ENCODE peak calls at places on chromosome 6, in nine cellular contexts. One of them, this sample, is unnamed.

GRCh38 chr6:40972814-40973213 is 66.2 kb downstream of the UNC5CL start:
- DNase-seq in fibroblast of mammary gland: no peak
- DNase-seq in ovary: no peak
- DNase-seq in neural crest cell: no peak
- DNase-seq in GM12878: no peak
- DNase-seq in RWPE1: no peak
- DNase-seq in adrenal gland: no peak
- DNase-seq in ascending aorta: no peak
- DNase-seq in GM20000: no peak
- DNase-seq in this sample: no peak

GRCh38 chr6:137728386-137729349 is 138.4 kb upstream of the TNFAIP3 start:
- DNase-seq in ovary: no peak
- DNase-seq in adrenal gland: peak
- DNase-seq in ascending aorta: no peak
- DNase-seq in RWPE1: peak
- DNase-seq in GM20000: no peak
- DNase-seq in fibroblast of mammary gland: peak
- DNase-seq in neural crest cell: no peak
- DNase-seq in GM12878: no peak
- DNase-seq in this sample: no peak

GRCh38 chr6:20119446-20119845 is 92.8 kb downstream of the MBOAT1 start:
- DNase-seq in ascending aorta: no peak
- DNase-seq in GM12878: no peak
- DNase-seq in fibroblast of mammary gland: no peak
- DNase-seq in neural crest cell: no peak
- DNase-seq in GM20000: no peak
- DNase-seq in ovary: no peak
- DNase-seq in adrenal gland: no peak
- DNase-seq in RWPE1: no peak
- DNase-seq in this sample: no peak

GRCh38 chr6:129498950-129499870 is 210.8 kb downstream of the ARHGAP18 start:
- DNase-seq in GM12878: no peak
- DNase-seq in fibroblast of mammary gland: peak
- DNase-seq in ascending aorta: no peak
- DNase-seq in ovary: no peak
- DNase-seq in RWPE1: peak
- DNase-seq in adrenal gland: no peak
- DNase-seq in GM20000: peak
- DNase-seq in neural crest cell: no peak
- DNase-seq in this sample: no peak

GRCh38 chr6:23611776-23612381 is 514.1 kb upstream of the NRSN1 start:
- DNase-seq in RWPE1: no peak
- DNase-seq in fibroblast of mammary gland: no peak
- DNase-seq in GM20000: no peak
- DNase-seq in GM12878: no peak
- DNase-seq in adrenal gland: no peak
- DNase-seq in neural crest cell: no peak
- DNase-seq in ovary: no peak
- DNase-seq in ascending aorta: no peak
- DNase-seq in this sample: no peak

GRCh38 chr6:157134402-157135074 is 188.8 kb downstream of the TMEM242 start:
- DNase-seq in RWPE1: no peak
- DNase-seq in GM12878: no peak
- DNase-seq in adrenal gland: no peak
- DNase-seq in fibroblast of mammary gland: no peak
- DNase-seq in ovary: no peak
- DNase-seq in ascending aorta: no peak
- DNase-seq in GM20000: no peak
- DNase-seq in neural crest cell: no peak
- DNase-seq in this sample: no peak

GRCh38 chr6:4774715-4775590 is 1.3 kb upstream of the CDYL start:
- DNase-seq in fibroblast of mammary gland: no peak
- DNase-seq in GM12878: no peak
- DNase-seq in ascending aorta: no peak
- DNase-seq in GM20000: no peak
- DNase-seq in neural crest cell: peak
- DNase-seq in ovary: no peak
- DNase-seq in RWPE1: no peak
- DNase-seq in adrenal gland: peak
- DNase-seq in this sample: peak

GRCh38 chr6:156336096-156336495 is 441.1 kb upstream of the ARID1B start:
- DNase-seq in RWPE1: no peak
- DNase-seq in fibroblast of mammary gland: no peak
- DNase-seq in neural crest cell: no peak
- DNase-seq in ascending aorta: no peak
- DNase-seq in GM20000: no peak
- DNase-seq in adrenal gland: no peak
- DNase-seq in GM12878: no peak
- DNase-seq in ovary: no peak
- DNase-seq in this sample: no peak

GRCh38 chr6:67886840-67887292 is 748.2 kb upstream of the ADGRB3 start:
- DNase-seq in ovary: no peak
- DNase-seq in RWPE1: no peak
- DNase-seq in GM12878: no peak
- DNase-seq in fibroblast of mammary gland: no peak
- DNase-seq in ascending aorta: no peak
- DNase-seq in GM20000: no peak
- DNase-seq in neural crest cell: no peak
- DNase-seq in adrenal gland: no peak
- DNase-seq in this sample: no peak

GRCh38 chr6:25392372-25392771 is 113.2 kb downstream of the CARMIL1 start:
- DNase-seq in fibroblast of mammary gland: peak
- DNase-seq in ovary: no peak
- DNase-seq in RWPE1: no peak
- DNase-seq in neural crest cell: no peak
- DNase-seq in ascending aorta: no peak
- DNase-seq in adrenal gland: no peak
- DNase-seq in GM12878: no peak
- DNase-seq in GM20000: no peak
- DNase-seq in this sample: no peak

GRCh38 chr6:124373386-124373785 is 569.7 kb downstream of the NKAIN2 start:
- DNase-seq in ovary: no peak
- DNase-seq in RWPE1: no peak
- DNase-seq in GM12878: no peak
- DNase-seq in fibroblast of mammary gland: no peak
- DNase-seq in adrenal gland: no peak
- DNase-seq in ascending aorta: no peak
- DNase-seq in GM20000: no peak
- DNase-seq in neural crest cell: no peak
- DNase-seq in this sample: no peak

GRCh38 chr6:6243846-6244245 is 76.6 kb downstream of the F13A1 start:
- DNase-seq in RWPE1: no peak
- DNase-seq in ovary: no peak
- DNase-seq in ascending aorta: no peak
- DNase-seq in GM12878: no peak
- DNase-seq in neural crest cell: no peak
- DNase-seq in adrenal gland: no peak
- DNase-seq in fibroblast of mammary gland: no peak
- DNase-seq in GM20000: no peak
- DNase-seq in this sample: no peak

GRCh38 chr6:12228447-12229146 is 61.6 kb upstream of the EDN1 start:
- DNase-seq in ascending aorta: no peak
- DNase-seq in GM12878: no peak
- DNase-seq in RWPE1: no peak
- DNase-seq in neural crest cell: no peak
- DNase-seq in adrenal gland: no peak
- DNase-seq in fibroblast of mammary gland: no peak
- DNase-seq in GM20000: no peak
- DNase-seq in ovary: no peak
- DNase-seq in this sample: no peak

GRCh38 chr6:136600818-136601217 is 50.6 kb upstream of the MAP7 start:
- DNase-seq in RWPE1: no peak
- DNase-seq in ascending aorta: no peak
- DNase-seq in GM20000: no peak
- DNase-seq in adrenal gland: no peak
- DNase-seq in ovary: no peak
- DNase-seq in GM12878: no peak
- DNase-seq in neural crest cell: no peak
- DNase-seq in fibroblast of mammary gland: no peak
- DNase-seq in this sample: no peak

GRCh38 chr6:159110013-159110412 is 59.2 kb upstream of the FNDC1 start:
- DNase-seq in GM20000: no peak
- DNase-seq in neural crest cell: peak
- DNase-seq in RWPE1: no peak
- DNase-seq in ovary: no peak
- DNase-seq in adrenal gland: no peak
- DNase-seq in fibroblast of mammary gland: peak
- DNase-seq in ascending aorta: no peak
- DNase-seq in GM12878: no peak
- DNase-seq in this sample: no peak

GRCh38 chr6:99790679-99791078 is 184.0 kb downstream of the PRDM13 start:
- DNase-seq in neural crest cell: no peak
- DNase-seq in GM20000: no peak
- DNase-seq in adrenal gland: no peak
- DNase-seq in ovary: no peak
- DNase-seq in fibroblast of mammary gland: no peak
- DNase-seq in ascending aorta: no peak
- DNase-seq in RWPE1: peak
- DNase-seq in GM12878: no peak
- DNase-seq in this sample: no peak
- TF ChIP-seq CTCF in neural crest cell: peak
- TF ChIP-seq CTCF in GM20000: no peak
- TF ChIP-seq CTCF in adrenal gland: no peak
- TF ChIP-seq CTCF in ovary: no peak
- TF ChIP-seq CTCF in fibroblast of mammary gland: peak
- TF ChIP-seq CTCF in ascending aorta: no peak
- TF ChIP-seq CTCF in RWPE1: peak
- TF ChIP-seq CTCF in GM12878: no peak
- TF ChIP-seq CTCF in this sample: no peak

DNA sequence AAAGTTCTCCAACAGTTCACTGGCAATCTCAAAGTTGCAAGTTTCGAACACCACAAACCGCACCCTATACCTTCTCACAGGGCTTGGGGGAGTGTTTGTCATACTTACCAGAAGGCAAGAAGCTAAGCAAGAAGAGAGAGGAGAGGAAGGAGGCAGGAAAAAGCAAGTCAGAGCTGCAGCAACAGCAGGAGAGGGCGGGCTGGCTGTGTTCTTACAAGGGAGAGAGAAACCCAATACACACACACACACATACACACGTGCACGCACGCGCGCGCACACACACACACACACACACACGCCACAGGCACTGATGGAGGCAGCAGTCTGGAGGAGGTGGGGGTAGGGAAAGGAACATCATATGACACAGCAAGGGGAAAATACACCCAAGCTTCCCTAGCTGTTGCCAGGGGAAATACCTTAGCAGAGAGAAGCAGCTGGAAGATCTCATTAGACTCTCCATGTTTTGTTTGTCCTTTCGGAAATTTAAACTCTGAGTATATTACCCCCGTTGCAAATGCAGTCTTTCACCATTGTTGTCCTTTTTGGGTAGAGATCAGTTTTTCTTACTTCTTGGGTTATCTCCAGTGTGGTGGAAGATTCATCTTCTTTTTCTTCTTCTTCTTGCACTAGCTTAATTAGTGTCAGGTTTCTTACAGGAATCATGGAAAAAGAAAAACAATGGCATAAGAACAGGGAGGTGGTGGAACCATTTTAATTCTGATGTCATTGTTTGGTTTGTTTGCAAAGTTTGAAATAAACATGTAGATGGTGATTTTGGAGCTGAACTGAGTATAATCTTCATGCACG is at the start of gene TXLNB:
- DNase-seq in ascending aorta: peak
- DNase-seq in GM20000: peak
- DNase-seq in adrenal gland: peak
- DNase-seq in RWPE1: no peak
- DNase-seq in GM12878: peak
- DNase-seq in fibroblast of mammary gland: peak
- DNase-seq in neural crest cell: peak
- DNase-seq in ovary: peak
- DNase-seq in this sample: peak
- TF ChIP-seq CTCF in ascending aorta: peak
- TF ChIP-seq CTCF in GM20000: no peak
- TF ChIP-seq CTCF in adrenal gland: no peak
- TF ChIP-seq CTCF in RWPE1: no peak
- TF ChIP-seq CTCF in GM12878: no peak
- TF ChIP-seq CTCF in fibroblast of mammary gland: no peak
- TF ChIP-seq CTCF in neural crest cell: no peak
- TF ChIP-seq CTCF in ovary: no peak
- TF ChIP-seq CTCF in this sample: no peak

DNA sequence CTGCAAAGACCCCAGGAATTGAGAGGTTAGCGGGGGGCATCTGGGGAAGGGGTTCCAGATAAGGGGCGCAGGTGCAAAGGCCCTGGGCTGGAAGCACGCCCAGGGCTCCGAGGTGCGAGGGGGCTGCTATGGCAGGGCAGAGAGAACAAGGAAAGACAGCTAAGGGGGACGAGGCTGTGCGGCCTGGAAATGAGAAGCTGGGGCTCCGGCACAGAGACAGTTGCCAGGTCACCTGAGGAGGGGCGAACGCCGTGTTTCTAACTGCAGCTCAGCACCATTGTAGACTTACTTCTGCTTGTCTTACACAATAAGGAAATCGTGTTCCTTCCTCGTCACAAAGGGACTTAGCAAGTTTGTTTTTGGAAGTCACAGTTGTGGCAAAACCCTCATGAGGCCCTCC is 68.9 kb upstream of the TBXT start:
- DNase-seq in RWPE1: no peak
- DNase-seq in ascending aorta: no peak
- DNase-seq in GM12878: no peak
- DNase-seq in ovary: no peak
- DNase-seq in neural crest cell: no peak
- DNase-seq in adrenal gland: no peak
- DNase-seq in GM20000: no peak
- DNase-seq in fibroblast of mammary gland: no peak
- DNase-seq in this sample: no peak
- TF ChIP-seq CTCF in RWPE1: no peak
- TF ChIP-seq CTCF in ascending aorta: no peak
- TF ChIP-seq CTCF in GM12878: no peak
- TF ChIP-seq CTCF in ovary: no peak
- TF ChIP-seq CTCF in neural crest cell: no peak
- TF ChIP-seq CTCF in adrenal gland: no peak
- TF ChIP-seq CTCF in GM20000: no peak
- TF ChIP-seq CTCF in fibroblast of mammary gland: no peak
- TF ChIP-seq CTCF in this sample: no peak

GRCh38 chr6:3608159-3608558 is 143.4 kb downstream of the PXDC1 start:
- DNase-seq in RWPE1: no peak
- DNase-seq in adrenal gland: no peak
- DNase-seq in fibroblast of mammary gland: no peak
- DNase-seq in GM12878: no peak
- DNase-seq in ovary: no peak
- DNase-seq in GM20000: no peak
- DNase-seq in ascending aorta: no peak
- DNase-seq in neural crest cell: no peak
- DNase-seq in this sample: no peak

GRCh38 chr6:3601570-3601969 is 144.7 kb upstream of the SLC22A23 start:
- DNase-seq in GM12878: no peak
- DNase-seq in adrenal gland: no peak
- DNase-seq in ovary: no peak
- DNase-seq in ascending aorta: no peak
- DNase-seq in neural crest cell: no peak
- DNase-seq in RWPE1: no peak
- DNase-seq in fibroblast of mammary gland: no peak
- DNase-seq in GM20000: no peak
- DNase-seq in this sample: no peak

GRCh38 chr6:3607171-3607570 is 144.3 kb downstream of the PXDC1 start:
- DNase-seq in fibroblast of mammary gland: no peak
- DNase-seq in GM12878: no peak
- DNase-seq in RWPE1: no peak
- DNase-seq in ovary: no peak
- DNase-seq in neural crest cell: no peak
- DNase-seq in adrenal gland: no peak
- DNase-seq in GM20000: no peak
- DNase-seq in ascending aorta: no peak
- DNase-seq in this sample: no peak

GRCh38 chr6:3607599-3607998 is 143.9 kb downstream of the PXDC1 start:
- DNase-seq in adrenal gland: no peak
- DNase-seq in fibroblast of mammary gland: no peak
- DNase-seq in ascending aorta: no peak
- DNase-seq in RWPE1: no peak
- DNase-seq in neural crest cell: no peak
- DNase-seq in GM12878: no peak
- DNase-seq in GM20000: no peak
- DNase-seq in ovary: no peak
- DNase-seq in this sample: no peak

GRCh38 chr6:3603443-3604130 is 146.7 kb upstream of the SLC22A23 start:
- DNase-seq in adrenal gland: no peak
- DNase-seq in neural crest cell: no peak
- DNase-seq in GM12878: no peak
- DNase-seq in ovary: no peak
- DNase-seq in fibroblast of mammary gland: no peak
- DNase-seq in RWPE1: no peak
- DNase-seq in GM20000: no peak
- DNase-seq in ascending aorta: no peak
- DNase-seq in this sample: no peak
- TF ChIP-seq CTCF in adrenal gland: no peak
- TF ChIP-seq CTCF in neural crest cell: no peak
- TF ChIP-seq CTCF in GM12878: no peak
- TF ChIP-seq CTCF in ovary: no peak
- TF ChIP-seq CTCF in fibroblast of mammary gland: no peak
- TF ChIP-seq CTCF in RWPE1: no peak
- TF ChIP-seq CTCF in GM20000: no peak
- TF ChIP-seq CTCF in ascending aorta: no peak
- TF ChIP-seq CTCF in this sample: no peak